ENCODE peak calls at places on chromosomes 16 and 17, in five cellular contexts. One of them, this sample, is unnamed. For H3K27me3, the result is how much of the 10 kb centered on the place peaks cover.

GRCh38 chr16:66612422-66612821 is 7.9 kb downstream of the CMTM3 start:
- DNase-seq in heart left ventricle: no peak
- DNase-seq in bronchial epithelial cell: no peak
- DNase-seq in HepG2: no peak
- DNase-seq in HL-60: no peak
- DNase-seq in this sample: no peak

GRCh38 chr16:60204221-60204620 is 1470.1 kb upstream of the GOT2 start:
- DNase-seq in heart left ventricle: no peak
- DNase-seq in HepG2: no peak
- DNase-seq in HL-60: no peak
- DNase-seq in bronchial epithelial cell: no peak
- DNase-seq in this sample: no peak

GRCh38 chr16:7316266-7316888 is 16.3 kb upstream of the RBFOX1 start:
- DNase-seq in bronchial epithelial cell: no peak
- DNase-seq in heart left ventricle: no peak
- DNase-seq in HL-60: no peak
- DNase-seq in HepG2: no peak
- DNase-seq in this sample: no peak

GRCh38 chr16:81601601-81602251 is 157.1 kb downstream of the CMIP start:
- DNase-seq in HepG2: no peak
- DNase-seq in heart left ventricle: no peak
- DNase-seq in HL-60: no peak
- DNase-seq in bronchial epithelial cell: no peak
- DNase-seq in this sample: no peak

GRCh38 chr17:81527591-81528383 is at the start of gene FSCN2:
- DNase-seq in HL-60: no peak
- DNase-seq in bronchial epithelial cell: no peak
- DNase-seq in heart left ventricle: no peak
- DNase-seq in HepG2: no peak
- DNase-seq in this sample: no peak

GRCh38 chr16:63037761-63038562 is 1001.7 kb upstream of the CDH8 start:
- DNase-seq in bronchial epithelial cell: no peak
- DNase-seq in HepG2: no peak
- DNase-seq in heart left ventricle: no peak
- DNase-seq in HL-60: no peak
- DNase-seq in this sample: no peak

GRCh38 chr16:56789360-56789759 is 59.4 kb downstream of the NUP93 start:
- DNase-seq in HepG2: peak
- DNase-seq in bronchial epithelial cell: peak
- DNase-seq in HL-60: peak
- DNase-seq in heart left ventricle: peak
- DNase-seq in this sample: no peak

GRCh38 chr17:1535737-1536136 is 19.3 kb upstream of the INPP5K start:
- DNase-seq in bronchial epithelial cell: no peak
- DNase-seq in heart left ventricle: no peak
- DNase-seq in HepG2: no peak
- DNase-seq in HL-60: no peak
- DNase-seq in this sample: no peak

GRCh38 chr17:69523252-69523861 is 108.9 kb downstream of the MAP2K6 start:
- DNase-seq in HL-60: no peak
- DNase-seq in heart left ventricle: peak
- DNase-seq in bronchial epithelial cell: peak
- DNase-seq in HepG2: peak
- DNase-seq in this sample: no peak

GRCh38 chr17:6066183-6066948 is 3.8 kb upstream of the WSCD1 start:
- DNase-seq in HL-60: no peak
- DNase-seq in bronchial epithelial cell: peak
- DNase-seq in HepG2: no peak
- DNase-seq in heart left ventricle: no peak
- DNase-seq in this sample: no peak

GRCh38 chr17:31880311-31880710 is 21.2 kb downstream of the UTP6 start:
- DNase-seq in heart left ventricle: no peak
- DNase-seq in HepG2: no peak
- DNase-seq in bronchial epithelial cell: no peak
- DNase-seq in HL-60: no peak
- DNase-seq in this sample: no peak

GRCh38 chr17:79391808-79392233 is 219.0 kb downstream of the RBFOX3 start:
- DNase-seq in HL-60: peak
- DNase-seq in heart left ventricle: peak
- DNase-seq in HepG2: peak
- DNase-seq in bronchial epithelial cell: peak
- DNase-seq in this sample: peak

GRCh38 chr17:79391376-79391775 is 219.5 kb downstream of the RBFOX3 start:
- DNase-seq in HL-60: no peak
- DNase-seq in heart left ventricle: no peak
- DNase-seq in HepG2: no peak
- DNase-seq in bronchial epithelial cell: no peak
- DNase-seq in this sample: no peak

GRCh38 chr17:79388556-79389295 is 222.1 kb downstream of the RBFOX3 start:
- DNase-seq in HepG2: peak
- DNase-seq in heart left ventricle: peak
- DNase-seq in HL-60: no peak
- DNase-seq in bronchial epithelial cell: peak
- DNase-seq in this sample: no peak

GRCh38 chr17:79387783-79388182 is 223.1 kb downstream of the RBFOX3 start:
- DNase-seq in heart left ventricle: no peak
- DNase-seq in bronchial epithelial cell: no peak
- DNase-seq in HL-60: no peak
- DNase-seq in HepG2: no peak
- DNase-seq in this sample: no peak

DNA sequence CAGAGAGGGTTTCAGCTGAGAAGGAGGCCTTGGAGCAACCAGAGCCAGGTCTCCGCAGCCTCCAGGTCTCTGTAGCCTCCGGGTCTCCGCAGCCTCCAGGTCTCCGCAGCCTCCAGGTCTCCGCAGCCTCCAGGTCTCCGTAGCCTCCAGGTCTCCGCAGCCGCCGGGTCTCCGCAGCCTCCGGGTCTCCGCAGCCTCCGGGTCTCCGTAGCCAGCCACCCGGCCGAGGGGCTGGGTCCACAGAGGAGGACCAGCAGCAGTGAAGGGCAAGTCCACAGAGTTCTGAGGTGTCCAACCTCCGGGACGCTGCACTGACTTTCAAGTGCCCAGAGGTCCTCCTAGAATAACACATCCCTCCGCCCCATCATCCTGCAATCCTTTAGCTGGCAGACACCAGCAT is 221.0 kb downstream of the RBFOX3 start:
- DNase-seq in HL-60: no peak
- DNase-seq in HepG2: no peak
- DNase-seq in bronchial epithelial cell: no peak
- DNase-seq in heart left ventricle: no peak
- DNase-seq in this sample: no peak
- H3K27me3 ChIP-seq in HL-60: under half
- H3K27me3 ChIP-seq in HepG2: under half
- H3K27me3 ChIP-seq in bronchial epithelial cell: under half
- H3K27me3 ChIP-seq in heart left ventricle: under half
- H3K27me3 ChIP-seq in this sample: under half

DNA sequence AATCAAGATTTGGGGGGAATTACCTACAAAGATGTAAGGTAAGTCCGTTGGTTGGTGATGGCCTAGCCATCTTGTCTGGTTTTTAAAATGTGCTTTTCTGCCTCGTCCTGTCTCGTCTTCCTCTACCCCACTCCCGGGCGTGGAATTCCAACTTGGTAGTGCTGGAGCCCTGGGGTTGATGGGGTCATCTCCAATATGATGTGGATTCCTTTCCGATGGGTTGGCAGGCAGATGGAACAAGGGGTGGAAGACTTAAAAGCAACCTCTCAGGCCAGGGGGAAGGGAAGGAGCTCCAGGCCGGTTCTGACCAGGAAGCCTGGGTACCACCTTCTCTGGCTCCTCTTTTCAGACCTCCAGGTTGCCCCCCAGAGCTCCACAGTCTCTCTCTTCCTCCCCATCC is 5.0 kb upstream of the HOXB2 start:
- DNase-seq in HepG2: no peak
- DNase-seq in heart left ventricle: no peak
- DNase-seq in bronchial epithelial cell: no peak
- DNase-seq in HL-60: no peak
- DNase-seq in this sample: no peak
- H3K27me3 ChIP-seq in HepG2: under half
- H3K27me3 ChIP-seq in heart left ventricle: half or more
- H3K27me3 ChIP-seq in bronchial epithelial cell: half or more
- H3K27me3 ChIP-seq in HL-60: half or more
- H3K27me3 ChIP-seq in this sample: under half

DNA sequence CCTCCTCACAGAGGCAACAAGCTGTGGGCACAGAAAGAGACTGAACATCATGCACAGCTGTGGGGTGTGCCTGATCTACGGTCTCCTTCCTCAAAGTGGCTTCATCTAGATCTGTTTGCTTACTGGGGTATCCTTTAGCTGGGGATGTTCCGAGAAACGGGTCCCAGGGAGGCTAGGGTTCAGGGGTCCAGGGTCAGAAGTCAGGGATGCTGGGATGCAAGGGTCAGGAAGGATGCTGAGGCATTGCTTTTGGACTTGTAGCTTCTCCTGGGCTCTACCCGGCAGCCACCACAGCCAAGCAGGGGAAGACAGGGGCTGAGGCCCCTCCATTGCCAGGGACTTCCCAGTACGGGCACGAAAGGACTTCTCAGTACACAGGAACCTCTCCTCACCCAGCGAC is 6.6 kb downstream of the CD300LG start:
- DNase-seq in bronchial epithelial cell: no peak
- DNase-seq in HL-60: no peak
- DNase-seq in HepG2: no peak
- DNase-seq in heart left ventricle: no peak
- DNase-seq in this sample: no peak
- H3K27me3 ChIP-seq in bronchial epithelial cell: under half
- H3K27me3 ChIP-seq in HL-60: under half
- H3K27me3 ChIP-seq in HepG2: under half
- H3K27me3 ChIP-seq in heart left ventricle: under half
- H3K27me3 ChIP-seq in this sample: under half

GRCh38 chr17:77466140-77466539 is 325.4 kb downstream of the SEC14L1 start:
- DNase-seq in HepG2: no peak
- DNase-seq in heart left ventricle: no peak
- DNase-seq in bronchial epithelial cell: no peak
- DNase-seq in HL-60: no peak
- DNase-seq in this sample: no peak
- H3K27me3 ChIP-seq in HepG2: under half
- H3K27me3 ChIP-seq in heart left ventricle: under half
- H3K27me3 ChIP-seq in bronchial epithelial cell: under half
- H3K27me3 ChIP-seq in HL-60: under half
- H3K27me3 ChIP-seq in this sample: under half

GRCh38 chr17:42675348-42675983 is 1.3 kb downstream of the PLEKHH3 start:
- DNase-seq in heart left ventricle: peak
- DNase-seq in HepG2: no peak
- DNase-seq in bronchial epithelial cell: no peak
- DNase-seq in HL-60: no peak
- DNase-seq in this sample: no peak

GRCh38 chr17:42672038-42672437 is 4.8 kb downstream of the PLEKHH3 start:
- DNase-seq in bronchial epithelial cell: no peak
- DNase-seq in HL-60: no peak
- DNase-seq in HepG2: no peak
- DNase-seq in heart left ventricle: no peak
- DNase-seq in this sample: no peak

GRCh38 chr17:42673885-42674754 is 2.7 kb downstream of the PLEKHH3 start:
- DNase-seq in HepG2: peak
- DNase-seq in bronchial epithelial cell: no peak
- DNase-seq in HL-60: no peak
- DNase-seq in heart left ventricle: peak
- DNase-seq in this sample: peak

GRCh38 chr17:42674755-42675347 is 1.9 kb downstream of the PLEKHH3 start:
- DNase-seq in heart left ventricle: no peak
- DNase-seq in HepG2: no peak
- DNase-seq in HL-60: no peak
- DNase-seq in bronchial epithelial cell: no peak
- DNase-seq in this sample: no peak

GRCh38 chr17:42673266-42673884 is 3.4 kb downstream of the PLEKHH3 start:
- DNase-seq in heart left ventricle: no peak
- DNase-seq in bronchial epithelial cell: no peak
- DNase-seq in HepG2: no peak
- DNase-seq in HL-60: no peak
- DNase-seq in this sample: peak
- H3K27me3 ChIP-seq in heart left ventricle: under half
- H3K27me3 ChIP-seq in bronchial epithelial cell: under half
- H3K27me3 ChIP-seq in HepG2: under half
- H3K27me3 ChIP-seq in HL-60: half or more
- H3K27me3 ChIP-seq in this sample: under half

GRCh38 chr16:68734782-68735181 is 2.3 kb upstream of the CDH1 start:
- DNase-seq in HepG2: no peak
- DNase-seq in heart left ventricle: no peak
- DNase-seq in HL-60: no peak
- DNase-seq in bronchial epithelial cell: no peak
- DNase-seq in this sample: no peak
- H3K27me3 ChIP-seq in HepG2: under half
- H3K27me3 ChIP-seq in heart left ventricle: under half
- H3K27me3 ChIP-seq in HL-60: under half
- H3K27me3 ChIP-seq in bronchial epithelial cell: under half
- H3K27me3 ChIP-seq in this sample: under half

GRCh38 chr16:711548-712320 is 3.2 kb upstream of the METRN start:
- DNase-seq in bronchial epithelial cell: peak
- DNase-seq in HL-60: no peak
- DNase-seq in heart left ventricle: peak
- DNase-seq in HepG2: no peak
- DNase-seq in this sample: peak
- H3K27me3 ChIP-seq in bronchial epithelial cell: under half
- H3K27me3 ChIP-seq in HL-60: under half
- H3K27me3 ChIP-seq in heart left ventricle: under half
- H3K27me3 ChIP-seq in HepG2: under half
- H3K27me3 ChIP-seq in this sample: under half

GRCh38 chr17:40775945-40776344 is 3.9 kb upstream of the KRT26 start:
- DNase-seq in heart left ventricle: no peak
- DNase-seq in HepG2: no peak
- DNase-seq in bronchial epithelial cell: no peak
- DNase-seq in HL-60: no peak
- DNase-seq in this sample: no peak
- H3K27me3 ChIP-seq in heart left ventricle: under half
- H3K27me3 ChIP-seq in HepG2: under half
- H3K27me3 ChIP-seq in bronchial epithelial cell: under half
- H3K27me3 ChIP-seq in HL-60: under half
- H3K27me3 ChIP-seq in this sample: under half

DNA sequence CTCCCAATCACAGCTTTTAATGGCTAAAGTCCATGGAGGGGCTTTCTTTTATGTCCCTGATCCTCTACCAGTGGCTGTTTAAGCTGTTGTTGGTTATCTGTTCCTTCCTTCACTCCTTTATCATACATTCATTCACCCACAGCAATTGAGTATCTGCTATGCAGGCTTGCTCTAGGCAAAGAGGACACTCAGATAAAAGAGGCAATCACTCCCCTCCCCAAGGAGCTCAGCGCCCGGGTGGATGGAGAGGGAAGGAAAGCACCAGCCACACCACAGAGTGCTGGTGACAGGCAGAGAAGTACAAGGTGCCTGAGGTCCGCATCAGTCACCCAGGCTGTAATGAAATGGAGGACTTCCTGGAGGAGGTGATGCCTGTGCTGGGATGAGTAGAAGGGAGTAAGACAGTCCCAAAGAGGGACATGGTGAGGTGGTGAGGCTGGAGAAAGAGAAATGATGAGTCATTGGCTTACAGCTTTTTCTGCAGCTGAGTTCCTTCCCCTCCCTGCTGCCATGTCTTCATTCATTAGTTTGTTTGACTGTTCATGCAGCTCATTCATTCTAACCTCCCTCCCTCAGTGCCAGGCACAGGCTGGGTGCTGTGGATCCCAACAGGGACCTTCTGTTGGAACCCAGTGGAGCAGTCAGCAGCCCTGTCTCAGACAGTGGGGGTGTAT is 12.8 kb upstream of the NGFR start:
- DNase-seq in HL-60: peak
- DNase-seq in HepG2: no peak
- DNase-seq in heart left ventricle: no peak
- DNase-seq in bronchial epithelial cell: peak
- DNase-seq in this sample: no peak
- H3K27me3 ChIP-seq in HL-60: under half
- H3K27me3 ChIP-seq in HepG2: under half
- H3K27me3 ChIP-seq in heart left ventricle: under half
- H3K27me3 ChIP-seq in bronchial epithelial cell: under half
- H3K27me3 ChIP-seq in this sample: under half

This sample was measured in ascending aorta.